ENCODE peak calls at places on chromosomes 16 and 17, in five cellular contexts. One of them, this sample, is unnamed.

GRCh38 chr16:624522-625401 is 6.0 kb upstream of the WFIKKN1 start:
- DNase-seq in HepG2: no peak
- DNase-seq in K562: no peak
- DNase-seq in GM12878: no peak
- DNase-seq in HCT116: no peak
- DNase-seq in this sample: no peak

GRCh38 chr16:9092282-9092962 is 978 bp downstream of the HAPSTR1 start:
- DNase-seq in HCT116: no peak
- DNase-seq in K562: peak
- DNase-seq in HepG2: peak
- DNase-seq in GM12878: no peak
- DNase-seq in this sample: peak

GRCh38 chr17:5003214-5003867 is 5.6 kb downstream of the KIF1C start:
- DNase-seq in K562: no peak
- DNase-seq in HCT116: no peak
- DNase-seq in GM12878: no peak
- DNase-seq in HepG2: no peak
- DNase-seq in this sample: no peak

GRCh38 chr17:38659415-38659814 is 15.3 kb downstream of the EPOP start:
- DNase-seq in HCT116: no peak
- DNase-seq in GM12878: no peak
- DNase-seq in K562: no peak
- DNase-seq in HepG2: peak
- DNase-seq in this sample: no peak

GRCh38 chr17:42275527-42276358 is 448 bp downstream of the STAT5B start:
- DNase-seq in GM12878: no peak
- DNase-seq in HCT116: no peak
- DNase-seq in HepG2: no peak
- DNase-seq in K562: peak
- DNase-seq in this sample: no peak

GRCh38 chr16:24013733-24014645 is 178.2 kb downstream of the PRKCB start:
- DNase-seq in HCT116: no peak
- DNase-seq in GM12878: peak
- DNase-seq in K562: no peak
- DNase-seq in HepG2: no peak
- DNase-seq in this sample: no peak

GRCh38 chr17:62179525-62180161 is 114.6 kb upstream of the MED13 start:
- DNase-seq in K562: peak
- DNase-seq in HepG2: peak
- DNase-seq in HCT116: peak
- DNase-seq in GM12878: no peak
- DNase-seq in this sample: no peak

GRCh38 chr16:81514041-81514559 is 69.5 kb downstream of the CMIP start:
- DNase-seq in K562: peak
- DNase-seq in HCT116: no peak
- DNase-seq in HepG2: no peak
- DNase-seq in GM12878: no peak
- DNase-seq in this sample: no peak

GRCh38 chr16:50183316-50183715 is 30.2 kb downstream of the TENT4B start:
- DNase-seq in GM12878: no peak
- DNase-seq in HCT116: no peak
- DNase-seq in K562: no peak
- DNase-seq in HepG2: no peak
- DNase-seq in this sample: no peak

GRCh38 chr16:28883221-28883996 is 5.1 kb downstream of the ATP2A1 start:
- DNase-seq in HCT116: no peak
- DNase-seq in HepG2: no peak
- DNase-seq in GM12878: no peak
- DNase-seq in K562: no peak
- DNase-seq in this sample: no peak

GRCh38 chr16:75198135-75198600 is 8.8 kb downstream of the CTRB2 start:
- DNase-seq in HepG2: no peak
- DNase-seq in GM12878: no peak
- DNase-seq in HCT116: no peak
- DNase-seq in K562: no peak
- DNase-seq in this sample: no peak

GRCh38 chr16:20383106-20384029 is 21.2 kb downstream of the PDILT start:
- DNase-seq in K562: peak
- DNase-seq in GM12878: no peak
- DNase-seq in HCT116: peak
- DNase-seq in HepG2: peak
- DNase-seq in this sample: peak

GRCh38 chr17:36731806-36732205 is 130.4 kb downstream of the MRM1 start:
- DNase-seq in HepG2: no peak
- DNase-seq in K562: no peak
- DNase-seq in HCT116: no peak
- DNase-seq in GM12878: no peak
- DNase-seq in this sample: peak

GRCh38 chr17:41734139-41734948 is at the start of gene HAP1:
- DNase-seq in GM12878: no peak
- DNase-seq in HCT116: no peak
- DNase-seq in K562: no peak
- DNase-seq in HepG2: no peak
- DNase-seq in this sample: peak

GRCh38 chr17:14886200-14886739 is 378.9 kb downstream of the PMP22 start:
- DNase-seq in HCT116: no peak
- DNase-seq in HepG2: peak
- DNase-seq in GM12878: no peak
- DNase-seq in K562: no peak
- DNase-seq in this sample: peak

GRCh38 chr16:50529334-50529733 is 18.9 kb upstream of the NKD1 start:
- DNase-seq in HCT116: no peak
- DNase-seq in HepG2: no peak
- DNase-seq in GM12878: no peak
- DNase-seq in K562: no peak
- DNase-seq in this sample: no peak

GRCh38 chr16:67562918-67563707 is 787 bp downstream of the CTCF start:
- DNase-seq in HCT116: peak
- DNase-seq in GM12878: no peak
- DNase-seq in K562: peak
- DNase-seq in HepG2: peak
- DNase-seq in this sample: peak

GRCh38 chr16:85065099-85065498 is 37.5 kb downstream of the KIAA0513 start:
- DNase-seq in HepG2: no peak
- DNase-seq in GM12878: no peak
- DNase-seq in HCT116: no peak
- DNase-seq in K562: no peak
- DNase-seq in this sample: no peak

GRCh38 chr17:75242461-75243042 is 18.9 kb downstream of the GGA3 start:
- DNase-seq in GM12878: no peak
- DNase-seq in K562: no peak
- DNase-seq in HepG2: no peak
- DNase-seq in HCT116: no peak
- DNase-seq in this sample: no peak

GRCh38 chr16:67445441-67445912 is 14.6 kb downstream of the HSD11B2 start:
- DNase-seq in HepG2: peak
- DNase-seq in HCT116: no peak
- DNase-seq in GM12878: no peak
- DNase-seq in K562: no peak
- DNase-seq in this sample: no peak

GRCh38 chr17:12231027-12231682 is 210.5 kb downstream of the MAP2K4 start:
- DNase-seq in HCT116: no peak
- DNase-seq in GM12878: no peak
- DNase-seq in HepG2: no peak
- DNase-seq in K562: no peak
- DNase-seq in this sample: peak

GRCh38 chr17:37642706-37643105 is 540 bp downstream of the DDX52 start:
- DNase-seq in HepG2: no peak
- DNase-seq in GM12878: no peak
- DNase-seq in HCT116: no peak
- DNase-seq in K562: no peak
- DNase-seq in this sample: no peak

GRCh38 chr16:84548971-84549844 is 44.7 kb upstream of the MEAK7 start:
- DNase-seq in GM12878: no peak
- DNase-seq in HepG2: no peak
- DNase-seq in HCT116: no peak
- DNase-seq in K562: no peak
- DNase-seq in this sample: no peak

GRCh38 chr17:7626307-7626706 is 1.3 kb downstream of the SAT2 start:
- DNase-seq in K562: no peak
- DNase-seq in HepG2: no peak
- DNase-seq in HCT116: no peak
- DNase-seq in GM12878: no peak
- DNase-seq in this sample: no peak

GRCh38 chr16:64225696-64226095 is 896.2 kb downstream of the CDH11 start:
- DNase-seq in K562: no peak
- DNase-seq in GM12878: no peak
- DNase-seq in HCT116: no peak
- DNase-seq in HepG2: no peak
- DNase-seq in this sample: no peak

GRCh38 chr17:16512011-16512410 is 20.0 kb upstream of the LRRC75A start:
- DNase-seq in GM12878: no peak
- DNase-seq in HCT116: no peak
- DNase-seq in K562: no peak
- DNase-seq in HepG2: no peak
- DNase-seq in this sample: no peak
- TF ChIP-seq SRF in GM12878: no peak
- TF ChIP-seq SRF in HCT116: no peak
- TF ChIP-seq SRF in K562: no peak
- TF ChIP-seq SRF in HepG2: no peak
- TF ChIP-seq SRF in this sample: no peak

DNA sequence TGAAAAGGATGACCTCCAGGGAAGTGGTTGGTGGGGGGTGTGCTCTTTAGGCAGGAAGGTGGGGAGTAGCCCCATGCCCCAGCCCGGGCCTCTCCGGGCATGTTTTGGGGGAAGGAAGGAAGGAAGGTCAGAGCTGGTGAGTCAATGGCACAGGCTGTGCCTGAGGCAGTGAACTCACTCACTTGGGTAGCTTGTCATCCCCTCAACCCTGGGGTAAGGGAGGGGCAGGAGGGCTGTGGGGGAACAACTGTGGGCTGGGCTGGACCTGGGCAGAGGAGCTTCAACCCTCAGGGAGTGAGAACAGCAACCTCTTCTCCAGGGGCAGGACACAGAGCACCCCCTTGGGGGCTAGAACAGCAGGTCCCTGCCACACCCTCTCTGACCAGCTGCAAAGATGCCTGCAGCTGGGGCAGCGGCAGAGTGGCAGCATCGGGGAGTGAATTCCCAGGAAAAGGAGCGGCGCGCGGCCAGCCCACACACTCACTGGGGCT is 6.3 kb downstream of the CSF3 start:
- DNase-seq in K562: peak
- DNase-seq in HCT116: no peak
- DNase-seq in HepG2: no peak
- DNase-seq in GM12878: no peak
- DNase-seq in this sample: no peak
- H3K9ac ChIP-seq in K562: no peak
- H3K9ac ChIP-seq in HCT116: no peak
- H3K9ac ChIP-seq in HepG2: no peak
- H3K9ac ChIP-seq in GM12878: no peak
- H3K9ac ChIP-seq in this sample: no peak

DNA sequence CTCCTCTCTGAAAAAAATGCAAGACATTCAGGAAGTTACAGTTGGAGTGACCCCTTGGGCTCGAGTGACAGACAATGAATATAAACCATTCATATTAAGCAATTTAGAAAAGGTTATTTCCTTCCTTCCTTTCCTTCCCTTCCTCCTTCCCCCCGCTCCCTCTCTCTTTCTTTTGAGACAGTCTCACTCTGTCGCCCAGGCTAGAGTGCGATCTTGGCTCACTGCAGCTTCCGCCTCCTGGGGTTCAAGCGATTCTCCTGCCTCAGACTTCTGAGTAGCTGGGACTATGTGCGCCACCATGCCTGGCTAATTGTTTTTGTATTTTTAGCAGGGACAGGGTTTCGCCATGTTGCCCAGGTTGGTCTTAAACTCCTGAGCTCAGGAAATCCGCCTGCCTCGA is 13.2 kb downstream of the PSMD12 start:
- DNase-seq in HepG2: no peak
- DNase-seq in GM12878: no peak
- DNase-seq in HCT116: no peak
- DNase-seq in K562: no peak
- DNase-seq in this sample: no peak
- TF ChIP-seq EZH2 in HepG2: no peak
- TF ChIP-seq EZH2 in GM12878: no peak
- TF ChIP-seq EZH2 in HCT116: no peak
- TF ChIP-seq EZH2 in K562: no peak
- TF ChIP-seq EZH2 in this sample: no peak

DNA sequence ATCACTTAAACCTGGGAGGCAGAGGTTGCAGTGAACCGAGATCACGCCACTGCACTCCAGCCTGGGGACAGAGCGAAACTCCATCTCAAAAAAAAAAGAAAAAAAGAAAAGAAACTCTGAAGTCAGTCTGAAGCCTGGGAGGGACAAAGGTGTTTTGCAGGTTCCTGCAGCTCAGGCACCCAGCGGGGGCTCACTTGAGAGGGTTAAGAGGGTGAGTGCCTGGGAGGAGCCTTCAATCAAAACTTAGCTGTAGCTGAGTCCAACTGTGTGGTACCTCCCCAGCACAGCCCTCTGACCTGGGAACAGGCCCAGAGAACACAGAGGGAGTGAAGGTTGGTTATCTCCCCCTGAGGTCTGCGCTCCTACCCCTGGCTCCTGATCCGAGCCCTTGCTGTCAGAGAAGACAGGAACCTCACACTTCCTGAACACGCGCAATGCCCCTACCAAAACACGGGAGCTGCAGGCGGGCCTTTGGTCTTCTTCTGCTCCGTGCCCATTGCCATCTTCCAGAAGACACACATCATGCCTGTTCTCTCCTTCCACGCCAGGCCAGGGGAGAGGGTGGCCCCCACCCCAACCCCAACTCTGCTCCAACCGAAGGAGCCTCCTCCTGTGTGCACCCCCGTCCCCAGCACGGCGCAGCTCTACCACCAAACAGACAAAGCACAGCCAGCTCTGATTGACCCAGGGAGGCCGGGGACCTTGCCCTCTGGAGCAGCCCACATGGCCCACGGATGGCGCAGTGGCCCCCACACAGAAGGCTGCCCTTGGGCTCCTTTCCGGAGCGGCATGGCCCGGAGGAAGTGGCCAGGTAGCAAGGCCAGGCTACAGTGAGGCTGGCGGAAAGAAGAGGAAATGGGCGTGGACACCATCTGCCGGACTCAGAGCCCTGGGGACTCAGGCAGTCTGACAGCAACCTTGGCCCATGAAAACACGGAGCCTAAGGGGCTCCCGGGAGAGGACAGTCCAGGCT is 20.2 kb upstream of the ZC3H18 start:
- DNase-seq in HCT116: no peak
- DNase-seq in K562: peak
- DNase-seq in GM12878: no peak
- DNase-seq in HepG2: no peak
- DNase-seq in this sample: no peak
- TF ChIP-seq SRF in HCT116: no peak
- TF ChIP-seq SRF in K562: no peak
- TF ChIP-seq SRF in GM12878: no peak
- TF ChIP-seq SRF in HepG2: no peak
- TF ChIP-seq SRF in this sample: no peak

GRCh38 chr17:58229384-58229783 is 9.0 kb upstream of the LPO start:
- DNase-seq in GM12878: no peak
- DNase-seq in K562: no peak
- DNase-seq in HepG2: no peak
- DNase-seq in HCT116: no peak
- DNase-seq in this sample: no peak

GRCh38 chr17:58229881-58230280 is 8.5 kb upstream of the LPO start:
- DNase-seq in HepG2: no peak
- DNase-seq in K562: no peak
- DNase-seq in GM12878: no peak
- DNase-seq in HCT116: no peak
- DNase-seq in this sample: no peak

GRCh38 chr17:58233547-58233946 is 4.8 kb upstream of the LPO start:
- DNase-seq in GM12878: peak
- DNase-seq in HepG2: no peak
- DNase-seq in K562: no peak
- DNase-seq in HCT116: no peak
- DNase-seq in this sample: no peak

GRCh38 chr17:58232707-58233156 is 5.7 kb upstream of the LPO start:
- DNase-seq in K562: peak
- DNase-seq in HCT116: no peak
- DNase-seq in GM12878: peak
- DNase-seq in HepG2: no peak
- DNase-seq in this sample: no peak

GRCh38 chr17:58231644-58232043 is 6.7 kb upstream of the LPO start:
- DNase-seq in GM12878: no peak
- DNase-seq in K562: no peak
- DNase-seq in HepG2: no peak
- DNase-seq in HCT116: no peak
- DNase-seq in this sample: no peak
- H3K9ac ChIP-seq in GM12878: no peak
- H3K9ac ChIP-seq in K562: no peak
- H3K9ac ChIP-seq in HepG2: no peak
- H3K9ac ChIP-seq in HCT116: no peak
- H3K9ac ChIP-seq in this sample: no peak

This sample was measured in H1.